ENCODE peak calls at places on chromosomes 3 and 15, in four cellular contexts. D is NCI-H2171, H is NCI-H1092 treated with DMSO at 0.1 percent for 48 hours, K is OCI-LY7. Z is an unnamed sample.

GRCh38 chr15:48766196-48766595 is 44.7 kb downstream of the CEP152 start:
- DNase-seq in K (no peak), H (no peak), D (no peak), Z (no peak)

GRCh38 chr15:89129123-89129815 is 41.0 kb downstream of the ABHD2 start:
- DNase-seq in H (peak; percentile 34), D (no peak), K (peak; percentile 58), Z (no peak)

GRCh38 chr3:126557415-126557745 is 1.4 kb downstream of the C3orf22 start:
- DNase-seq in D (no peak), H (no peak), K (no peak), Z (no peak)

GRCh38 chr3:29195055-29195454 is 85.8 kb upstream of the RBMS3 start:
- DNase-seq in K (no peak), H (no peak), D (no peak), Z (no peak)

GRCh38 chr15:74619916-74620635 is 4.4 kb downstream of the CLK3 start:
- DNase-seq in K (no peak), D (no peak), H (no peak), Z (no peak)

GRCh38 chr3:112349557-112349956 is 16.6 kb downstream of the CD200 start:
- DNase-seq in K (no peak), H (no peak), D (no peak), Z (no peak)

GRCh38 chr15:25250011-25250596 is 188.7 kb downstream of the UBE3A start:
- DNase-seq in H (no peak), D (no peak), K (no peak), Z (no peak)

GRCh38 chr3:179825527-179826246 is 172.8 kb downstream of the USP13 start:
- DNase-seq in K (no peak), D (no peak), H (no peak), Z (no peak)

GRCh38 chr15:80615783-80616391 is 79.2 kb upstream of the ABHD17C start:
- DNase-seq in D (peak; percentile 85), K (no peak), H (peak; percentile 68), Z (peak; percentile 86)

Z was measured in NCI-H446 treated with DMSO at 0.1 percent for 48 hours.